ENCODE peak calls at places on chromosomes 1 and 21, in six cellular contexts. S, Z, A, J, Y and N are unnamed samples.

GRCh38 chr1:8562881-8563865 is 245.3 kb downstream of the SLC45A1 start:
- DNase-seq in A (no peak), S (no peak), Y (no peak), Z (no peak), J (no peak), N (no peak)

GRCh38 chr1:17674707-17675505 is 80.2 kb upstream of the ACTL8 start:
- DNase-seq in Z (no peak), Y (no peak), A (no peak), J (no peak), S (no peak), N (no peak)

GRCh38 chr1:64356636-64357256 is 113.2 kb upstream of the CACHD1 start:
- DNase-seq in S (no peak), Y (no peak), A (no peak), J (no peak), Z (no peak), N (no peak)

GRCh38 chr21:32207096-32207716 is 71.6 kb downstream of the MIS18A start:
- DNase-seq in J (no peak), Y (no peak), Z (no peak), S (no peak), A (no peak), N (no peak)

GRCh38 chr21:29893687-29894086 is 46.1 kb downstream of the GRIK1 start:
- DNase-seq in Y (no peak), A (no peak), S (no peak), Z (no peak), J (no peak), N (no peak)

GRCh38 chr1:175097361-175097760 is 29.7 kb downstream of the TNN start:
- DNase-seq in S (no peak), A (no peak), Y (no peak), J (no peak), Z (no peak), N (no peak)

GRCh38 chr1:32363713-32364112 is 1.4 kb downstream of the TSSK3 start:
- DNase-seq in J (peak), S (no peak), A (no peak), Y (no peak), Z (no peak), N (no peak)

GRCh38 chr1:46204406-46204742 is 1.2 kb downstream of the LURAP1 start:
- DNase-seq in J (no peak), A (no peak), Z (no peak), S (no peak), Y (no peak), N (peak)

GRCh38 chr1:177010246-177010825 is 154.2 kb downstream of the ASTN1 start:
- DNase-seq in Y (no peak), Z (no peak), A (no peak), J (no peak), S (no peak), N (no peak)

GRCh38 chr1:184061396-184062003 is 10.0 kb downstream of the TSEN15 start:
- DNase-seq in A (no peak), S (no peak), J (no peak), Y (no peak), Z (peak), N (no peak)

GRCh38 chr1:26784023-26784871 is 3.5 kb upstream of the PIGV start:
- DNase-seq in A (peak), J (no peak), S (no peak), Z (no peak), Y (peak), N (peak)

GRCh38 chr21:38930838-38931237 is 125.1 kb downstream of the ETS2 start:
- DNase-seq in S (no peak), Z (peak), Y (no peak), J (no peak), A (no peak), N (no peak)

GRCh38 chr1:1291611-1292441 is 11.6 kb downstream of the SCNN1D start:
- DNase-seq in Y (peak), J (peak), Z (no peak), A (peak), S (no peak), N (no peak)

GRCh38 chr1:36125129-36125991 is at the start of gene COL8A2:
- DNase-seq in Z (no peak), Y (peak), S (no peak), J (peak), A (no peak), N (peak)

GRCh38 chr1:68338107-68338506 is 105.8 kb upstream of the WLS start:
- DNase-seq in S (no peak), Z (no peak), J (no peak), A (no peak), Y (no peak), N (no peak)

GRCh38 chr1:230905733-230906132 is 37.4 kb upstream of the C1orf198 start:
- DNase-seq in Y (no peak), Z (no peak), A (no peak), S (no peak), J (no peak), N (no peak)

GRCh38 chr1:220791287-220791686 is 4.6 kb downstream of the MTARC1 start:
- DNase-seq in Z (no peak), J (no peak), S (no peak), A (no peak), Y (no peak), N (no peak)

GRCh38 chr1:1573843-1574720 is 581 bp downstream of the SSU72 start:
- DNase-seq in A (peak), S (peak), Y (peak), Z (peak), J (peak), N (no peak)

GRCh38 chr1:8397511-8397910 is 79.6 kb downstream of the SLC45A1 start:
- DNase-seq in Z (no peak), A (no peak), J (no peak), Y (no peak), S (no peak), N (peak)

GRCh38 chr1:240462766-240463410 is 149.1 kb downstream of the GREM2 start:
- DNase-seq in A (no peak), Z (no peak), S (no peak), J (no peak), Y (no peak), N (no peak)

GRCh38 chr1:155175927-155176371 is 2.3 kb downstream of the TRIM46 start:
- DNase-seq in J (no peak), Y (peak), A (no peak), S (no peak), Z (no peak), N (no peak)

GRCh38 chr1:20250346-20250989 is 40.2 kb upstream of the VWA5B1 start:
- DNase-seq in S (no peak), J (peak), A (no peak), Z (no peak), Y (peak), N (no peak)

GRCh38 chr1:170494369-170494768 is 37.6 kb upstream of the GORAB start:
- DNase-seq in S (no peak), J (no peak), A (no peak), Y (peak), Z (no peak), N (no peak)

GRCh38 chr1:161722406-161722805 is 1.1 kb downstream of the FCRLB start:
- DNase-seq in J (no peak), Y (no peak), A (no peak), S (no peak), Z (no peak), N (no peak)

GRCh38 chr1:80994934-80995333 is 805.8 kb upstream of the ADGRL2 start:
- DNase-seq in J (no peak), Z (no peak), Y (no peak), S (no peak), A (no peak), N (no peak)

GRCh38 chr1:17564458-17565393 is 25.2 kb downstream of the ARHGEF10L start:
- DNase-seq in Z (no peak), S (no peak), A (no peak), Y (peak), J (peak), N (peak)

GRCh38 chr1:100950776-100951175 is 54.9 kb downstream of the SLC30A7 start:
- DNase-seq in Y (no peak), S (no peak), J (no peak), Z (peak), A (no peak), N (no peak)

GRCh38 chr1:161335796-161336195 is 21.6 kb downstream of the SDHC start:
- DNase-seq in Y (no peak), A (no peak), J (no peak), S (no peak), Z (no peak), N (no peak)

GRCh38 chr1:111202707-111203623 is 2.5 kb upstream of the DENND2D start:
- DNase-seq in Z (no peak), A (no peak), S (no peak), Y (no peak), J (no peak), N (no peak)

GRCh38 chr1:25023190-25023578 is 93.1 kb upstream of the RUNX3 start:
- DNase-seq in Z (no peak), A (no peak), S (no peak), J (no peak), Y (no peak), N (no peak)

GRCh38 chr1:172513480-172513879 is 19.5 kb upstream of the SUCO start:
- DNase-seq in Z (no peak), J (no peak), S (no peak), Y (no peak), A (no peak), N (no peak)

GRCh38 chr1:30049748-30050147 is 673.6 kb downstream of the MATN1 start:
- DNase-seq in Y (no peak), A (no peak), Z (no peak), S (no peak), J (no peak), N (peak)

GRCh38 chr1:246104927-246105326 is 402.2 kb downstream of the SMYD3 start:
- DNase-seq in J (no peak), Z (no peak), Y (no peak), S (no peak), A (no peak), N (no peak)

GRCh38 chr1:190084552-190084951 is 393.1 kb downstream of the BRINP3 start:
- DNase-seq in S (no peak), A (no peak), Z (no peak), J (no peak), Y (no peak), N (no peak)

GRCh38 chr1:152034654-152035405 is 2.0 kb downstream of the S100A11 start:
- DNase-seq in S (peak), Y (peak), Z (peak), J (no peak), A (no peak), N (peak)

GRCh38 chr1:3595949-3596348 is 15.4 kb downstream of the MEGF6 start:
- DNase-seq in Y (no peak), Z (no peak), J (no peak), S (no peak), A (no peak), N (no peak)